ENCODE peak calls at places on chromosome 16, in five cellular contexts. One of them, this sample, is unnamed.

GRCh38 chr16:68377667-68378420 is 67.0 kb downstream of the PRMT7 start:
- DNase-seq in IMR-90: no peak
- DNase-seq in testis: no peak
- DNase-seq in right lobe of liver: peak; percentile 37
- DNase-seq in HCT116: no peak
- DNase-seq in this sample: no peak

GRCh38 chr16:8958344-8958808 is 5.3 kb downstream of the USP7 start:
- DNase-seq in right lobe of liver: no peak
- DNase-seq in IMR-90: peak; percentile 69
- DNase-seq in testis: peak; percentile 35
- DNase-seq in HCT116: no peak
- DNase-seq in this sample: no peak

GRCh38 chr16:69181-69580 is 3.2 kb downstream of the RHBDF1 start:
- DNase-seq in HCT116: no peak
- DNase-seq in IMR-90: no peak
- DNase-seq in right lobe of liver: no peak
- DNase-seq in testis: no peak
- DNase-seq in this sample: no peak

GRCh38 chr16:1159973-1160772 is 7.3 kb downstream of the CACNA1H start:
- DNase-seq in HCT116: no peak
- DNase-seq in IMR-90: no peak
- DNase-seq in testis: peak; percentile 78
- DNase-seq in right lobe of liver: peak; percentile 93
- DNase-seq in this sample: peak; percentile 65

GRCh38 chr16:68756250-68757051 is 19.4 kb downstream of the CDH1 start:
- DNase-seq in right lobe of liver: no peak
- DNase-seq in testis: no peak
- DNase-seq in IMR-90: no peak
- DNase-seq in HCT116: peak; percentile 98
- DNase-seq in this sample: no peak

GRCh38 chr16:66357523-66357928 is 9.0 kb upstream of the CDH5 start:
- DNase-seq in HCT116: peak; percentile 72
- DNase-seq in right lobe of liver: no peak
- DNase-seq in IMR-90: peak; percentile 83
- DNase-seq in testis: peak; percentile 76
- DNase-seq in this sample: peak; percentile 72

GRCh38 chr16:89256651-89257254 is 39.2 kb downstream of the ZNF778 start:
- DNase-seq in testis: no peak
- DNase-seq in IMR-90: peak; percentile 63
- DNase-seq in right lobe of liver: peak; percentile 83
- DNase-seq in HCT116: no peak
- DNase-seq in this sample: peak; percentile 68

GRCh38 chr16:69724414-69724873 is 1.9 kb downstream of the NQO1 start:
- DNase-seq in testis: no peak
- DNase-seq in right lobe of liver: no peak
- DNase-seq in HCT116: no peak
- DNase-seq in IMR-90: no peak
- DNase-seq in this sample: no peak

GRCh38 chr16:13148836-13149235 is 247.4 kb downstream of the SHISA9 start:
- DNase-seq in right lobe of liver: no peak
- DNase-seq in IMR-90: no peak
- DNase-seq in testis: no peak
- DNase-seq in HCT116: no peak
- DNase-seq in this sample: no peak

GRCh38 chr16:17555176-17555575 is 84.4 kb upstream of the XYLT1 start:
- DNase-seq in IMR-90: peak; percentile 83
- DNase-seq in HCT116: no peak
- DNase-seq in right lobe of liver: no peak
- DNase-seq in testis: no peak
- DNase-seq in this sample: no peak

GRCh38 chr16:48383877-48384304 is 1.3 kb downstream of the SIAH1 start:
- DNase-seq in HCT116: no peak
- DNase-seq in right lobe of liver: no peak
- DNase-seq in testis: peak; percentile 26
- DNase-seq in IMR-90: no peak
- DNase-seq in this sample: no peak

GRCh38 chr16:2853531-2854073 is 4.4 kb downstream of the PRSS22 start:
- DNase-seq in right lobe of liver: no peak
- DNase-seq in HCT116: no peak
- DNase-seq in IMR-90: no peak
- DNase-seq in testis: no peak
- DNase-seq in this sample: no peak

GRCh38 chr16:19005561-19006445 is 22.1 kb downstream of the TMC7 start:
- DNase-seq in HCT116: peak; percentile 78
- DNase-seq in IMR-90: peak; percentile 27
- DNase-seq in testis: no peak
- DNase-seq in right lobe of liver: no peak
- DNase-seq in this sample: peak; percentile 37

GRCh38 chr16:88811600-88811849 is 203 bp downstream of the APRT start:
- DNase-seq in IMR-90: no peak
- DNase-seq in right lobe of liver: no peak
- DNase-seq in testis: no peak
- DNase-seq in HCT116: no peak
- DNase-seq in this sample: no peak

DNA sequence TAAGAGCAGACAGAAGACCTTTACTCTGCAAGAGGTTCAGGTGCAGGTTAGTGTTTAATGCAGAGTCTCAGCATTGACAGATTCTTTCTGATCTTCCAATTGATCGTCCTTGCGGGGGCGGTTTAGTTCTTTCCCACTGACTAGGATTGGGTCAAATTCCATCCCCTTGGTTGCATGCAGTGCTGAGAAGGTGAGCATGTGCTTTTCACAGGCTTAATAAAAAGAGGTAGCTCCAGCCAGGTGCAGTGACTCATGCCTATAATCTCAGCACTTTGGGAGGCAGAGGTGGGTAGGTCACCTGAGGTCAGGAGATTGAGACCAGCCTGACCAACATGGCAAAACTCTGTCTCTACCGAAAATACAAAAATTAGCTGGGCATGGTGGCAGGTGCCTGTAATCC is 7.5 kb upstream of the ITGAD start:
- DNase-seq in right lobe of liver: no peak
- DNase-seq in IMR-90: no peak
- DNase-seq in testis: no peak
- DNase-seq in HCT116: peak; percentile 15
- DNase-seq in this sample: no peak
- TF ChIP-seq POLR2A in right lobe of liver: no peak
- TF ChIP-seq POLR2A in IMR-90: no peak
- TF ChIP-seq POLR2A in testis: no peak
- TF ChIP-seq POLR2A in HCT116: no peak
- TF ChIP-seq POLR2A in this sample: no peak

DNA sequence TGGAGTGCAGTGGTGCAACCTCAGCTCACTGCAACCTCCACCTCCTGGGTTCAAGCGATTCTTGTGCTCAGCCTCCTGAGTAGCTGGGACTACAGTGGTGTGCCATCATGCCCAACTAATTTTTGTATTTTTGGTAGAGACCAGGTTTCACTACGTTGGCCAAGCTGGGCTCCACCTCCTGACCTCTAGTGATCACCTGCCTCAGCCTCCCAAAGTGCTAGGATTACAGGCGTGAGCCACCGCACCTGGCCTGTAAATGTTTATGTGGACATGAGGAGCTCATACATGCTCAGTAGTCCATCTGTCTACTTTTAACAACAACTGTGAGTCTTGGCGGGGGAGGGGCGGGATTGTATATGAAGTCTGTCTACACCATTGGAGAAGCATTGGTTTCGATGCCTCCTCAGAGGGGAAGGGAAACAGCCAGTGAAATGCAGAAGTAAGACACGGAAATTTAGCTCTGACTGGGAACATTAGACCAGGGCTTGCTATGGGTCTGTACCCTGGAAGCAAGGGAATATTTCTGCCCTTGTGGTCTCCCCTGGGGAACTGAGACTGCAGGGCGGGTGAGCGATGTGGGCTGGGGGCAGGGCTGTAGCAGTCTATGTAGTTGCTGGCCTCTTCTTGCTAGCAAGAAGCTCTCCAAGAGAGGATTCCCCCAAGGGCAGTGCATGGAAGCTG is 9.3 kb downstream of the NUBP1 start:
- DNase-seq in IMR-90: no peak
- DNase-seq in HCT116: no peak
- DNase-seq in testis: peak; percentile 60
- DNase-seq in right lobe of liver: no peak
- DNase-seq in this sample: peak; percentile 56
- H3K36me3 ChIP-seq in IMR-90: peaks cover 8% of the 10 kb centered on the region
- H3K36me3 ChIP-seq in HCT116: peaks cover 11% of the 10 kb centered on the region
- H3K36me3 ChIP-seq in testis: no peaks in the 10 kb centered on the region
- H3K36me3 ChIP-seq in right lobe of liver: peaks cover 28% of the 10 kb centered on the region
- H3K36me3 ChIP-seq in this sample: peaks cover 76% of the 10 kb centered on the region

DNA sequence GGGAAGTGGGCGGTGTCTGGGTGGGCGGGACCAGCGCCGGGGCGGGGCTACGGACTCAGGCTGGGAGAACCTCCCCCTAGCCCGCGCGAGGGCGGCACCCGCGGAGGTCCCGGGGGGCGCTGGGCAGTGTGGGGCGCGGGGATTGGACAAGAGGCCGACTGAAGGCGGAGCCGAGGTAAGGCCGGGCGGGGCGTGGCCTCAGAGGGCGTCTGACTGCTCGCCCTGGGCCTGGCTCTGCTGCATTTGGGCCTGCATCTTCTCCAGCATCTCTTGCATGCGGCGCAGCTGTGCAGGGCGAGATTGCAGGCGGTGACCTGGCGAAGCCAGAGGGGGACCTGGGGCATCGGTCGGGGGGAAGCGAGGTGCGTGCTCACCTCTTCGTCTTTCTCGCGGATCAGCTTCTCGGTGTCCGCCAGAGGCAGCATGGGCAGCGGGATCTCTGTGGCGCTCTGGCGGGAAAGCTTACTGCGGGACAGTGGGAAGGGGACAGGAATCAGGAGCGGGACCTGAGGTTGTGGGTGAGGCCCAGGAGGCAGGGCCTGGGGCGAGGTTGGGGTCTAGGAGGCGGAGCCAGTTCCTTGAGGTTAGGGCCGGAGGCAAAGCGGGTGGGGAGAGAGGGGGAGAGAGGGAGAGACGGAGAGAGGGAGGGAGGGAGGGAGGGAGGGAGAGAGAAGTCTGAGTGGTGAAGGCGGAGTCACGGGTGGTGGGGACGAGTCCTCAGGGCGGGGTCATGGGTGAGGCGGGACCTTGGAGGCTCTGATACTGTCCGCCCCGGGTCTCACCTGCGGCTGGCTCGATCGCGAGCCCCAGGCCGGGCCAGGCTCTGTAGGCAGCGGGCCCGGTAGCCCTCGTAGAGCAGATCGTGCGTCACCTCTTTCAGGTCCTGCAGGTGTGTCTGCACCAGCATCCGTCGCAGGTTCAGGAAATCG is 3.9 kb downstream of the SEPTIN1 start:
- DNase-seq in IMR-90: peak; percentile 94
- DNase-seq in right lobe of liver: peak; percentile 99
- DNase-seq in HCT116: peak; percentile 92
- DNase-seq in testis: peak; percentile 99
- DNase-seq in this sample: peak; percentile 99
- TF ChIP-seq POLR2A in IMR-90: peak; percentile 30
- TF ChIP-seq POLR2A in right lobe of liver: peak; percentile 72
- TF ChIP-seq POLR2A in HCT116: peak; percentile 76
- TF ChIP-seq POLR2A in testis: no peak
- TF ChIP-seq POLR2A in this sample: peak; percentile 86

GRCh38 chr16:10989494-10989893 is 45.1 kb downstream of the CLEC16A start:
- DNase-seq in HCT116: no peak
- DNase-seq in right lobe of liver: no peak
- DNase-seq in testis: no peak
- DNase-seq in IMR-90: no peak
- DNase-seq in this sample: no peak

GRCh38 chr16:10990378-10990777 is 46.0 kb downstream of the CLEC16A start:
- DNase-seq in IMR-90: no peak
- DNase-seq in HCT116: no peak
- DNase-seq in right lobe of liver: no peak
- DNase-seq in testis: no peak
- DNase-seq in this sample: no peak

GRCh38 chr16:10988879-10989278 is 44.5 kb downstream of the CLEC16A start:
- DNase-seq in testis: no peak
- DNase-seq in right lobe of liver: no peak
- DNase-seq in IMR-90: no peak
- DNase-seq in HCT116: no peak
- DNase-seq in this sample: no peak

GRCh38 chr16:10988164-10988803 is 43.9 kb downstream of the CLEC16A start:
- DNase-seq in HCT116: no peak
- DNase-seq in right lobe of liver: no peak
- DNase-seq in IMR-90: no peak
- DNase-seq in testis: no peak
- DNase-seq in this sample: no peak

GRCh38 chr16:10987361-10988163 is 43.2 kb downstream of the CLEC16A start:
- DNase-seq in testis: no peak
- DNase-seq in HCT116: no peak
- DNase-seq in right lobe of liver: no peak
- DNase-seq in IMR-90: no peak
- DNase-seq in this sample: no peak
- H3K36me3 ChIP-seq in testis: no peaks in the 10 kb centered on the region
- H3K36me3 ChIP-seq in HCT116: no peaks in the 10 kb centered on the region
- H3K36me3 ChIP-seq in right lobe of liver: peaks cover 3% of the 10 kb centered on the region
- H3K36me3 ChIP-seq in IMR-90: peaks cover 7% of the 10 kb centered on the region
- H3K36me3 ChIP-seq in this sample: peaks cover 53% of the 10 kb centered on the region